ENCODE peak calls at places on chromosomes 1 and 21, in four cellular contexts. O, R, A and I are unnamed samples.

GRCh38 chr1:44103270-44104131 is 15.1 kb upstream of the KLF17 start:
- DNase-seq in O (peak), R (no peak), A (no peak), I (peak)

GRCh38 chr1:43930168-43930948 is 3.2 kb upstream of the ARTN start:
- DNase-seq in O (no peak), R (no peak), A (no peak), I (peak)

GRCh38 chr1:2314297-2314802 is 77.0 kb downstream of the MORN1 start:
- DNase-seq in O (peak), R (no peak), A (no peak), I (no peak)

GRCh38 chr1:244614113-244614836 is 38.7 kb upstream of the DESI2 start:
- DNase-seq in O (no peak), R (no peak), A (no peak), I (no peak)

GRCh38 chr1:45306319-45306718 is 20.4 kb upstream of the HPDL start:
- DNase-seq in O (no peak), R (no peak), A (peak), I (no peak)

GRCh38 chr1:41851589-41851988 is 67.1 kb downstream of the HIVEP3 start:
- DNase-seq in O (no peak), R (no peak), A (no peak), I (no peak)

GRCh38 chr1:23567996-23568607 is 8.8 kb upstream of the ID3 start:
- DNase-seq in O (no peak), R (no peak), A (no peak), I (peak)

GRCh38 chr1:110155878-110156522 is 5.7 kb downstream of the SLC6A17 start:
- DNase-seq in O (peak), R (no peak), A (no peak), I (peak)

GRCh38 chr1:110347182-110347893 is 8.2 kb downstream of the RBM15 start:
- DNase-seq in O (no peak), R (no peak), A (no peak), I (no peak)

GRCh38 chr1:6271554-6271953 is 10.7 kb upstream of the GPR153 start:
- DNase-seq in O (no peak), R (no peak), A (no peak), I (no peak)

GRCh38 chr1:219397511-219397910 is 215.4 kb downstream of the ZC3H11B start:
- DNase-seq in O (no peak), R (no peak), A (no peak), I (no peak)

GRCh38 chr1:46621930-46622329 is 5.3 kb upstream of the MOB3C start:
- DNase-seq in O (no peak), R (no peak), A (no peak), I (peak)

GRCh38 chr1:9589144-9589718 is 520 bp downstream of the TMEM201 start:
- DNase-seq in O (no peak), R (no peak), A (no peak), I (peak)

GRCh38 chr1:40803447-40803846 is 19.9 kb downstream of the KCNQ4 start:
- DNase-seq in O (no peak), R (no peak), A (no peak), I (no peak)

GRCh38 chr21:35483267-35483666 is 434.2 kb upstream of the RUNX1 start:
- DNase-seq in O (no peak), R (no peak), A (no peak), I (peak)

GRCh38 chr1:198669023-198669698 is 30.3 kb downstream of the PTPRC start:
- DNase-seq in O (peak), R (no peak), A (peak), I (peak)

GRCh38 chr1:115179397-115179835 is 90.1 kb upstream of the TSPAN2 start:
- DNase-seq in O (peak), R (no peak), A (no peak), I (peak)

GRCh38 chr1:215489771-215490566 is 77.1 kb upstream of the KCTD3 start:
- DNase-seq in O (no peak), R (no peak), A (no peak), I (no peak)

GRCh38 chr1:94949681-94950661 is 23.1 kb upstream of the CNN3 start:
- DNase-seq in O (peak), R (no peak), A (no peak), I (no peak)

GRCh38 chr1:168287237-168287664 is 6.6 kb downstream of the TBX19 start:
- DNase-seq in O (no peak), R (no peak), A (no peak), I (peak)

GRCh38 chr1:204828352-204828850 is 42.3 kb upstream of the NFASC start:
- DNase-seq in O (peak), R (peak), A (no peak), I (peak)

GRCh38 chr1:221886311-221887090 is 144.6 kb upstream of the DUSP10 start:
- DNase-seq in O (no peak), R (no peak), A (no peak), I (no peak)

GRCh38 chr1:206839857-206840256 is 25.6 kb upstream of the IL20 start:
- DNase-seq in O (no peak), R (no peak), A (no peak), I (no peak)

GRCh38 chr1:55589656-55590297 is 374.6 kb upstream of the USP24 start:
- DNase-seq in O (no peak), R (no peak), A (no peak), I (no peak)

GRCh38 chr1:97385536-97385935 is 535.3 kb downstream of the DPYD start:
- DNase-seq in O (no peak), R (no peak), A (no peak), I (no peak)

GRCh38 chr21:14403681-14404318 is 20.9 kb upstream of the HSPA13 start:
- DNase-seq in O (peak), R (no peak), A (peak), I (peak)

GRCh38 chr1:40606160-40606559 is 59.3 kb downstream of the RIMS3 start:
- DNase-seq in O (no peak), R (no peak), A (no peak), I (no peak)

GRCh38 chr1:61320575-61320974 is 238.2 kb downstream of the NFIA start:
- DNase-seq in O (no peak), R (no peak), A (no peak), I (no peak)

GRCh38 chr21:43933146-43933673 is 68.2 kb downstream of the AGPAT3 start:
- DNase-seq in O (no peak), R (no peak), A (no peak), I (no peak)

GRCh38 chr1:190207733-190208132 is 269.9 kb downstream of the BRINP3 start:
- DNase-seq in O (no peak), R (no peak), A (no peak), I (no peak)

GRCh38 chr1:192159769-192160168 is 1.5 kb downstream of the RGS18 start:
- DNase-seq in O (no peak), R (no peak), A (no peak), I (no peak)

GRCh38 chr1:218304281-218305039 is 19.4 kb downstream of the RRP15 start:
- DNase-seq in O (no peak), R (no peak), A (no peak), I (peak)

GRCh38 chr1:89466307-89466925 is 58.2 kb upstream of the LRRC8B start:
- DNase-seq in O (no peak), R (no peak), A (no peak), I (no peak)

GRCh38 chr1:242056988-242057744 is 58.3 kb upstream of the MAP1LC3C start:
- DNase-seq in O (no peak), R (no peak), A (no peak), I (no peak)

GRCh38 chr1:27972141-27972540 is 12.4 kb downstream of the XKR8 start:
- DNase-seq in O (no peak), R (no peak), A (no peak), I (no peak)

GRCh38 chr1:48036693-48037386 is 39.7 kb upstream of the TRABD2B start:
- DNase-seq in O (no peak), R (no peak), A (no peak), I (no peak)

GRCh38 chr1:2210786-2211185 is 16.2 kb upstream of the FAAP20 start:
- DNase-seq in O (no peak), R (no peak), A (no peak), I (no peak)

DNA sequence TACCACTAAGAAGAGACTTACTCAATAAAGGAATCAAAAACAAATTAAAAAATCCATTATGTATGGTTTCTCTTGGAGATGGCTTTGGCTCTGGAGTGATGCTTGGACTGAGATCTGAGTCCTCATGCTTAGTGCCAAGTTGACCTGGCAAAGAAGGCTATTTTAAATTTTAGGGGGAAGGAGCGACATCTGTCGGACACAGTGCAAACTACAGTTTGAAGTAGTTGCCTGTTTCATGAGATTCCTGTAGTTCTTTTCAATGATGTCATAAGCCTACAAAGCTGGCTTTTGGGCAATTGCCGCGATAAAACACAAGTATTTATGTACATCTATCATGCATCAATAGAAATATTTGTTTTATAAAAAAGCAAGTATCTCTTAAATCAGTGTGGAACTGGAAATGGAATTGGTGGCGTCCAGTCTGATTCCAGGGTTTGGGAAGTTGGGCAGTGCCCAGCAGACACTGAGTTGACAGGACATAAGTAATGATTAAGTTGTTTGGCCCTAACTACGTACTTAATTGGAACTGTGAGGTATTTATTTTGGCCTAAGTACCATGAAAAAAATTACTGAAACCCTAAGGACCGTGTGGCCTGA is 50.0 kb downstream of the TBCE start:
- DNase-seq in O (peak), R (peak), A (peak), I (peak)
- TF ChIP-seq HDAC2 in O (no peak), R (no peak), A (no peak), I (no peak)

GRCh38 chr21:46478910-46479309 is 20.2 kb downstream of the DIP2A start:
- DNase-seq in O (no peak), R (no peak), A (no peak), I (no peak)
- TF ChIP-seq HDAC6 in O (no peak), R (no peak), A (no peak), I (no peak)

DNA sequence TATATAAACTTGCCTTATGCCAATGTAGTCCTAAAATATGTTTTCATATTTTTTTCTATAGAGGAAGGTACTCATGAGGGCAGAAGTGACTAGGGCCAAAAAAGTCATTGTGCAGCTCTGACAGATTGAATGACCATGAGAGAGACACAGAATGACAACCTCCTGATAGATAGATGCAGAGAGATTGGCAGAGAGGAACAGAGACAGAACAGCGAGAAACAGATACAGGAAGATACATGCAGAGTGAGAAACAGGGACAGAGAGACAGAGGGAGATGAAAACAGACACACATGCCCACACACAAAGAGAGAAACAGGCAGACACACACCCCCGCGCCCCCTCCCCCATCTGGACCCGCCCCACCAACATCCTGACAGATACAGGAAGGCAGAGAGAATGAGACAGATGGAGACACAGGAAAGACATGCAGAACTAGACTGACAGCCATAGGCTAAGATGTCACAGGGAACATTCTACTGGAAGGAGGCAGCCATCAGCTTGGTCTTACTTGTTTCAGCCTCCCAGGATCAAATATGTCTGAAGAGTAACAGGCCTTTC is 211.1 kb downstream of the ST6GALNAC3 start:
- DNase-seq in O (no peak), R (no peak), A (no peak), I (no peak)
- TF ChIP-seq HDAC2 in O (no peak), R (no peak), A (no peak), I (no peak)

GRCh38 chr1:3465091-3465934 is 10.8 kb downstream of the ARHGEF16 start:
- DNase-seq in O (no peak), R (no peak), A (no peak), I (no peak)

GRCh38 chr1:3463408-3463811 is 8.9 kb downstream of the ARHGEF16 start:
- DNase-seq in O (no peak), R (no peak), A (no peak), I (no peak)

GRCh38 chr1:3465935-3466321 is 11.5 kb downstream of the ARHGEF16 start:
- DNase-seq in O (no peak), R (no peak), A (no peak), I (no peak)

GRCh38 chr1:3463891-3464648 is 9.6 kb downstream of the ARHGEF16 start:
- DNase-seq in O (no peak), R (no peak), A (no peak), I (no peak)

DNA sequence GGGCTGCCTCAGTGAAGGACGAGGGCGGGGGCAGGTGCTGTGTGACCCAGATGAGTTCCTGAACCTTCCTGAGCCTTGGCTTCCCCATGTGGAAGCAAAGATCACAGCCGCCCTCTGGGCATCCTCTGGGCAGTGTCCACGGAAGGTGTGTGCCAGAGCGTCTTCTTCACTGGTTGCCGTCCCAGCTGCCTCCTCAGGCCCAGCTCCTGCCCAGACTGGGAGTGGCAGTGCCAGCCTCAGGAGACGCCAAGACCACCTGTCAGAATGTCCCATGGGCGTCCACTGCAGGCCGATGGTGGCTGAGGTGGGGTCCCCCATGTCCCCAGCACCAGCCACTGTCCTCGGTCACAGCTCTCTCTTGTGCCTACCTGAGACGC is 10.2 kb downstream of the ARHGEF16 start:
- DNase-seq in O (no peak), R (no peak), A (no peak), I (no peak)
- TF ChIP-seq HDAC6 in O (no peak), R (no peak), A (no peak), I (no peak)